ENCODE peak calls at places on chromosomes 11 and 22, in seven cellular contexts. One of them, this sample, is unnamed.

GRCh38 chr11:34266987-34267386 is 90.8 kb downstream of the ABTB2 start:
- DNase-seq in PC-9: no peak
- DNase-seq in lower leg skin: no peak
- DNase-seq in Panc1: no peak
- DNase-seq in BJ: no peak
- DNase-seq in bronchial epithelial cell: no peak
- DNase-seq in neural progenitor cell: no peak
- DNase-seq in this sample: no peak

GRCh38 chr11:18463439-18463838 is 7.8 kb downstream of the LDHAL6A start:
- DNase-seq in PC-9: no peak
- DNase-seq in lower leg skin: no peak
- DNase-seq in Panc1: no peak
- DNase-seq in BJ: no peak
- DNase-seq in bronchial epithelial cell: no peak
- DNase-seq in neural progenitor cell: no peak
- DNase-seq in this sample: no peak

GRCh38 chr11:126992065-126992803 is 8.3 kb downstream of the KIRREL3 start:
- DNase-seq in PC-9: peak
- DNase-seq in lower leg skin: no peak
- DNase-seq in Panc1: no peak
- DNase-seq in BJ: peak
- DNase-seq in bronchial epithelial cell: peak
- DNase-seq in neural progenitor cell: no peak
- DNase-seq in this sample: peak

GRCh38 chr11:115198301-115198700 is 305.9 kb downstream of the CADM1 start:
- DNase-seq in PC-9: no peak
- DNase-seq in lower leg skin: no peak
- DNase-seq in Panc1: no peak
- DNase-seq in BJ: no peak
- DNase-seq in bronchial epithelial cell: no peak
- DNase-seq in neural progenitor cell: no peak
- DNase-seq in this sample: no peak

GRCh38 chr11:6238902-6239301 is at the start of gene CNGA4:
- DNase-seq in PC-9: no peak
- DNase-seq in lower leg skin: no peak
- DNase-seq in Panc1: no peak
- DNase-seq in BJ: no peak
- DNase-seq in bronchial epithelial cell: no peak
- DNase-seq in neural progenitor cell: peak
- DNase-seq in this sample: no peak

GRCh38 chr11:34427171-34427805 is 11.4 kb upstream of the CAT start:
- DNase-seq in PC-9: peak
- DNase-seq in lower leg skin: no peak
- DNase-seq in Panc1: no peak
- DNase-seq in BJ: peak
- DNase-seq in bronchial epithelial cell: peak
- DNase-seq in neural progenitor cell: no peak
- DNase-seq in this sample: peak

GRCh38 chr22:41074061-41074460 is 18.3 kb upstream of the EP300 start:
- DNase-seq in PC-9: no peak
- DNase-seq in lower leg skin: no peak
- DNase-seq in Panc1: no peak
- DNase-seq in BJ: no peak
- DNase-seq in bronchial epithelial cell: no peak
- DNase-seq in neural progenitor cell: no peak
- DNase-seq in this sample: no peak

GRCh38 chr11:12246989-12247388 is 130.4 kb upstream of the PARVA start:
- DNase-seq in PC-9: no peak
- DNase-seq in lower leg skin: no peak
- DNase-seq in Panc1: no peak
- DNase-seq in BJ: no peak
- DNase-seq in bronchial epithelial cell: no peak
- DNase-seq in neural progenitor cell: no peak
- DNase-seq in this sample: no peak

GRCh38 chr22:36049678-36049997 is 21.0 kb upstream of the RBFOX2 start:
- DNase-seq in PC-9: no peak
- DNase-seq in lower leg skin: no peak
- DNase-seq in Panc1: no peak
- DNase-seq in BJ: no peak
- DNase-seq in bronchial epithelial cell: no peak
- DNase-seq in neural progenitor cell: no peak
- DNase-seq in this sample: no peak

GRCh38 chr22:44247346-44247745 is 65.4 kb downstream of the SHISAL1 start:
- DNase-seq in PC-9: no peak
- DNase-seq in lower leg skin: no peak
- DNase-seq in Panc1: no peak
- DNase-seq in BJ: no peak
- DNase-seq in bronchial epithelial cell: no peak
- DNase-seq in neural progenitor cell: no peak
- DNase-seq in this sample: no peak

GRCh38 chr11:123653997-123654565 is 343 bp downstream of the SCN3B start:
- DNase-seq in PC-9: no peak
- DNase-seq in lower leg skin: no peak
- DNase-seq in Panc1: no peak
- DNase-seq in BJ: no peak
- DNase-seq in bronchial epithelial cell: peak
- DNase-seq in neural progenitor cell: peak
- DNase-seq in this sample: peak

GRCh38 chr11:36235750-36236149 is 53.5 kb downstream of the COMMD9 start:
- DNase-seq in PC-9: no peak
- DNase-seq in lower leg skin: no peak
- DNase-seq in Panc1: no peak
- DNase-seq in BJ: no peak
- DNase-seq in bronchial epithelial cell: no peak
- DNase-seq in neural progenitor cell: no peak
- DNase-seq in this sample: no peak

GRCh38 chr11:14414470-14415461 is 55.8 kb upstream of the RRAS2 start:
- DNase-seq in PC-9: peak
- DNase-seq in lower leg skin: no peak
- DNase-seq in Panc1: no peak
- DNase-seq in BJ: no peak
- DNase-seq in bronchial epithelial cell: peak
- DNase-seq in neural progenitor cell: no peak
- DNase-seq in this sample: no peak

GRCh38 chr11:28339488-28339887 is 231.3 kb downstream of the METTL15 start:
- DNase-seq in PC-9: no peak
- DNase-seq in lower leg skin: no peak
- DNase-seq in Panc1: no peak
- DNase-seq in BJ: no peak
- DNase-seq in bronchial epithelial cell: no peak
- DNase-seq in neural progenitor cell: no peak
- DNase-seq in this sample: no peak

GRCh38 chr22:31891366-31892079 is 52.8 kb upstream of the YWHAH start:
- DNase-seq in PC-9: no peak
- DNase-seq in lower leg skin: no peak
- DNase-seq in Panc1: no peak
- DNase-seq in BJ: no peak
- DNase-seq in bronchial epithelial cell: no peak
- DNase-seq in neural progenitor cell: peak
- DNase-seq in this sample: no peak

GRCh38 chr11:65624931-65625627 is 9.5 kb downstream of the PCNX3 start:
- DNase-seq in PC-9: no peak
- DNase-seq in lower leg skin: no peak
- DNase-seq in Panc1: no peak
- DNase-seq in BJ: no peak
- DNase-seq in bronchial epithelial cell: no peak
- DNase-seq in neural progenitor cell: no peak
- DNase-seq in this sample: no peak

GRCh38 chr11:102470257-102470656 is 17.7 kb upstream of the TMEM123 start:
- DNase-seq in PC-9: no peak
- DNase-seq in lower leg skin: no peak
- DNase-seq in Panc1: no peak
- DNase-seq in BJ: no peak
- DNase-seq in bronchial epithelial cell: no peak
- DNase-seq in neural progenitor cell: no peak
- DNase-seq in this sample: no peak

GRCh38 chr11:34811858-34812257 is 104.3 kb downstream of the APIP start:
- DNase-seq in PC-9: no peak
- DNase-seq in lower leg skin: no peak
- DNase-seq in Panc1: no peak
- DNase-seq in BJ: no peak
- DNase-seq in bronchial epithelial cell: no peak
- DNase-seq in neural progenitor cell: no peak
- DNase-seq in this sample: no peak

GRCh38 chr11:115197433-115197832 is 306.8 kb downstream of the CADM1 start:
- DNase-seq in PC-9: no peak
- DNase-seq in lower leg skin: no peak
- DNase-seq in Panc1: no peak
- DNase-seq in BJ: no peak
- DNase-seq in bronchial epithelial cell: peak
- DNase-seq in neural progenitor cell: no peak
- DNase-seq in this sample: no peak

GRCh38 chr11:24226606-24227005 is 270.2 kb upstream of the LUZP2 start:
- DNase-seq in PC-9: no peak
- DNase-seq in lower leg skin: no peak
- DNase-seq in Panc1: no peak
- DNase-seq in BJ: no peak
- DNase-seq in bronchial epithelial cell: no peak
- DNase-seq in neural progenitor cell: no peak
- DNase-seq in this sample: no peak

GRCh38 chr22:17742528-17742902 is 31.8 kb downstream of the BID start:
- DNase-seq in PC-9: peak
- DNase-seq in lower leg skin: no peak
- DNase-seq in Panc1: peak
- DNase-seq in BJ: no peak
- DNase-seq in bronchial epithelial cell: peak
- DNase-seq in neural progenitor cell: peak
- DNase-seq in this sample: peak

DNA sequence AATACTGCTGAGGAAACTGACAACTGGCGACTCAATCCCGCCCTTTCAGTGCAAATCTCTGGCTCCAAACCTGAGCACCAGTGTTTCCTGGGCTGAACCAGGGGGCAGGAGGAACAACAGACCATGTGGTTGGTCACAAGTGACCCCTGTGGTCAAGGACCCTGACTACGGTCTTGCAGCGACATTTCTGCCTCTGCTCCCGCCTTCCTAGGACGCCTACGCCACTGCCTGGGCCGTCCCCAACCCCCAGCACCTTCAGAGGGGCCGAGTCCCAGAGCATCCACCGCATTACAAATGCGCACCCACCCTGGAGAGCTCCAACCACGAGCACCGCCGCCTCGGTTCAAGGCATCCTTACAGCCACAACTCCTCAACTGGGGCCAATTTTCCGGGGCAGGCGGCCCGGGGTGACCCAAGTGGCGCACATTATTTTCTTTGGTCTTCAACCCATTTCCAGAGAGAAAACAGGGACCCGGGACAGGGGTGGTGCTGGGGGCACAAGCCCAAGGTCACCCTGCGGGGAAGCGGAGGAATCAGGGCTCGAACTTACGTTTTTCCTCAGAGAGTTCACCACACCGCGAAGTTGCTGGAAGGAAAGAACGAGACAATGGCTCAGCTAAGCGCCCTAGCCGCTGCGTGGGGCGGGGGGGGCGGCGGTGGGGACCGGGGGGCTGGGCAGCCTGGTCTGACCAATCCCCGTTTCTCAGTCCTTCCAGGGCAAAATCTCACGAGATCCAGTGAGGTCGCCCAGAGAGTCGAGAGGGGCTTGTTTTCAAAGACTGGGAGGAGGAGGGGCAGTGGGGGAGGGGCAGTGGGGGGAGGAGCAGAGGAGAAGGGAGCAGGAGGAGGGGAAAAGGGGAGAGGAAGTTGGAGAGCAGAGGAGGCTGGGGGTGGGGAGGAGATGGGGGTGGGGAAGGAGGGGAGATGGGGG is 1.8 kb downstream of the PRAME start:
- DNase-seq in PC-9: no peak
- DNase-seq in lower leg skin: no peak
- DNase-seq in Panc1: no peak
- DNase-seq in BJ: no peak
- DNase-seq in bronchial epithelial cell: no peak
- DNase-seq in neural progenitor cell: no peak
- DNase-seq in this sample: no peak
- TF ChIP-seq CTCF in PC-9: no peak
- TF ChIP-seq CTCF in lower leg skin: no peak
- TF ChIP-seq CTCF in Panc1: no peak
- TF ChIP-seq CTCF in BJ: no peak
- TF ChIP-seq CTCF in bronchial epithelial cell: no peak
- TF ChIP-seq CTCF in neural progenitor cell: no peak
- TF ChIP-seq CTCF in this sample: no peak

DNA sequence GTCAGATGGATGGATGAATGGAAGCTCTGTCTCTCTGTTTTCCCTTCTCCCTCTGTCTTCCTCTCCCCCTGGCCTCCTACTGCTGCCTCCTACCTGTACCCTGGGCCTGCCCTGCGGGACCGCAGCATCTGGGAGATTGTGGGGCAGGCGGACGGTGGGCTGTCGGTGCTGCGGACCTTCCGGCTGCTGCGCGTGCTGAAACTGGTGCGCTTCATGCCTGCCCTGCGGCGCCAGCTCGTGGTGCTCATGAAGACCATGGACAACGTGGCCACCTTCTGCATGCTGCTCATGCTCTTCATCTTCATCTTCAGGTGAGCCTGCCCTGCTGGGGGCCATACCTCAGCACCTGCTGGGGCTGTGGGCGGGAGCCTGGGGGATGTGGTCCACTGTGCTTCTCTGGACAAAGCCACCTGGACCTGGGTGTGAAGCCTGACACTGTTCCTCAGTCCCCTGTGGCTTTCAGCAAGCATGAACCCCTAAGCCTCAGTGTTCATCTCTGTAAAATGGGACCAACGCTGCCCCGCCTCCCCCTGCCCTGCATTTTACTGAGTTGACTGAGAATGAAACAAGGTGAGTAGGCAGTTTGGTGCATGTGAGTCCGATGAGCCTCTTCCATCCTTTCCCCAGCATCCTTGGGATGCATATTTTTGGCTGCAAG is 88.4 kb downstream of the CACNA1I start:
- DNase-seq in PC-9: no peak
- DNase-seq in lower leg skin: no peak
- DNase-seq in Panc1: no peak
- DNase-seq in BJ: no peak
- DNase-seq in bronchial epithelial cell: no peak
- DNase-seq in neural progenitor cell: no peak
- DNase-seq in this sample: no peak
- H3K4me3 ChIP-seq in PC-9: no peak
- H3K4me3 ChIP-seq in lower leg skin: no peak
- H3K4me3 ChIP-seq in Panc1: no peak
- H3K4me3 ChIP-seq in BJ: no peak
- H3K4me3 ChIP-seq in bronchial epithelial cell: no peak
- H3K4me3 ChIP-seq in neural progenitor cell: no peak
- H3K4me3 ChIP-seq in this sample: no peak

DNA sequence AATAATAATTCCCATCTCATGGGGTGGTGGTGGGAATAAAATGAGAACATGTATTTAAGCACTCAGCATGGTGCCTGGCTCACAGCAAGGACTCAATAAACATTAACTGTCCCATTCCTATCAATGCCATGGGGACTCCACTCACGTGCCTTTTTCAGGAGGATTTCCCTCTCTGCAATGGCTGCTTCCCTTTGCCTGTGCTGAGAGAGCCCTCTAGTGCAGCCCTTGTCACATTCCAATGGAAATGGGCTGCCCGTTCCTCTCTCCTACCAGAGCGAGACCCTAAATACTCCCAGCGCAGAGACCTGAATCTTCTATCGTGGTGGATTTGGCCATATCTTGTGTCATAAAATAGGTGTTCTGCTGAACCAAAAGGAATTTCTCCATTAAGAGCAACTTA is 621.5 kb upstream of the B3GAT1 start:
- DNase-seq in PC-9: no peak
- DNase-seq in lower leg skin: no peak
- DNase-seq in Panc1: no peak
- DNase-seq in BJ: no peak
- DNase-seq in bronchial epithelial cell: no peak
- DNase-seq in neural progenitor cell: peak
- DNase-seq in this sample: no peak
- TF ChIP-seq CTCF in PC-9: no peak
- TF ChIP-seq CTCF in lower leg skin: no peak
- TF ChIP-seq CTCF in Panc1: peak
- TF ChIP-seq CTCF in BJ: no peak
- TF ChIP-seq CTCF in bronchial epithelial cell: no peak
- TF ChIP-seq CTCF in neural progenitor cell: peak
- TF ChIP-seq CTCF in this sample: no peak

GRCh38 chr22:45673482-45674175 is 2.0 kb downstream of the ATXN10 start:
- DNase-seq in PC-9: no peak
- DNase-seq in lower leg skin: no peak
- DNase-seq in Panc1: no peak
- DNase-seq in BJ: no peak
- DNase-seq in bronchial epithelial cell: no peak
- DNase-seq in neural progenitor cell: no peak
- DNase-seq in this sample: no peak
- H3K4me3 ChIP-seq in PC-9: peak
- H3K4me3 ChIP-seq in lower leg skin: no peak
- H3K4me3 ChIP-seq in Panc1: peak
- H3K4me3 ChIP-seq in BJ: peak
- H3K4me3 ChIP-seq in bronchial epithelial cell: no peak
- H3K4me3 ChIP-seq in neural progenitor cell: peak
- H3K4me3 ChIP-seq in this sample: peak